ENCODE peak calls at places on chromosomes 13 and 19, in five cellular contexts. One of them, this sample, is unnamed.

GRCh38 chr13:44147222-44147621 is 226.4 kb upstream of the SERP2 start:
- DNase-seq in GM12891: no peak
- DNase-seq in breast epithelium: no peak
- DNase-seq in suprapubic skin: no peak
- DNase-seq in K562: no peak
- DNase-seq in this sample: no peak

GRCh38 chr13:21330126-21330861 is 128.8 kb downstream of the ZDHHC20 start:
- DNase-seq in GM12891: peak
- DNase-seq in breast epithelium: no peak
- DNase-seq in suprapubic skin: no peak
- DNase-seq in K562: no peak
- DNase-seq in this sample: no peak

GRCh38 chr13:80400164-80400767 is 59.3 kb upstream of the SPRY2 start:
- DNase-seq in GM12891: no peak
- DNase-seq in breast epithelium: no peak
- DNase-seq in suprapubic skin: no peak
- DNase-seq in K562: no peak
- DNase-seq in this sample: no peak

GRCh38 chr19:18419699-18420460 is 682 bp downstream of the SSBP4 start:
- DNase-seq in GM12891: no peak
- DNase-seq in breast epithelium: no peak
- DNase-seq in suprapubic skin: no peak
- DNase-seq in K562: peak
- DNase-seq in this sample: no peak

GRCh38 chr19:720691-721160 is 12.0 kb downstream of the PALM start:
- DNase-seq in GM12891: no peak
- DNase-seq in breast epithelium: no peak
- DNase-seq in suprapubic skin: no peak
- DNase-seq in K562: no peak
- DNase-seq in this sample: no peak

GRCh38 chr19:28595722-28596121 is 617.2 kb downstream of the UQCRFS1 start:
- DNase-seq in GM12891: no peak
- DNase-seq in breast epithelium: no peak
- DNase-seq in suprapubic skin: no peak
- DNase-seq in K562: no peak
- DNase-seq in this sample: no peak

GRCh38 chr19:4589579-4590410 is 30.3 kb upstream of the SEMA6B start:
- DNase-seq in GM12891: no peak
- DNase-seq in breast epithelium: no peak
- DNase-seq in suprapubic skin: no peak
- DNase-seq in K562: peak
- DNase-seq in this sample: no peak

GRCh38 chr19:18440421-18440877 is 2.5 kb upstream of the ISYNA1 start:
- DNase-seq in GM12891: peak
- DNase-seq in breast epithelium: no peak
- DNase-seq in suprapubic skin: no peak
- DNase-seq in K562: no peak
- DNase-seq in this sample: no peak

GRCh38 chr13:30153871-30154426 is 153.4 kb downstream of the KATNAL1 start:
- DNase-seq in GM12891: no peak
- DNase-seq in breast epithelium: no peak
- DNase-seq in suprapubic skin: peak
- DNase-seq in K562: no peak
- DNase-seq in this sample: peak

GRCh38 chr19:3862826-3863500 is 5.9 kb downstream of the ZFR2 start:
- DNase-seq in GM12891: no peak
- DNase-seq in breast epithelium: no peak
- DNase-seq in suprapubic skin: no peak
- DNase-seq in K562: no peak
- DNase-seq in this sample: no peak

GRCh38 chr13:109699628-109700071 is 86.7 kb downstream of the IRS2 start:
- DNase-seq in GM12891: no peak
- DNase-seq in breast epithelium: no peak
- DNase-seq in suprapubic skin: no peak
- DNase-seq in K562: no peak
- DNase-seq in this sample: no peak

GRCh38 chr13:108925070-108925469 is 295.7 kb downstream of the MYO16 start:
- DNase-seq in GM12891: no peak
- DNase-seq in breast epithelium: no peak
- DNase-seq in suprapubic skin: no peak
- DNase-seq in K562: no peak
- DNase-seq in this sample: no peak

GRCh38 chr19:38899447-38900219 is at the start of the genes NFKBIB and SIRT2:
- DNase-seq in GM12891: peak
- DNase-seq in breast epithelium: peak
- DNase-seq in suprapubic skin: peak
- DNase-seq in K562: peak
- DNase-seq in this sample: peak
- TF ChIP-seq POLR2A in GM12891: peak
- TF ChIP-seq POLR2A in breast epithelium: peak
- TF ChIP-seq POLR2A in suprapubic skin: no peak
- TF ChIP-seq POLR2A in K562: peak
- TF ChIP-seq POLR2A in this sample: peak

GRCh38 chr19:54429545-54430227 is 14.4 kb downstream of the TTYH1 start:
- DNase-seq in GM12891: no peak
- DNase-seq in breast epithelium: no peak
- DNase-seq in suprapubic skin: no peak
- DNase-seq in K562: no peak
- DNase-seq in this sample: no peak
- TF ChIP-seq POLR2AphosphoS5 in GM12891: no peak
- TF ChIP-seq POLR2AphosphoS5 in breast epithelium: no peak
- TF ChIP-seq POLR2AphosphoS5 in suprapubic skin: no peak
- TF ChIP-seq POLR2AphosphoS5 in K562: no peak
- TF ChIP-seq POLR2AphosphoS5 in this sample: no peak

GRCh38 chr19:43634877-43635560 is 4.6 kb downstream of the CADM4 start:
- DNase-seq in GM12891: no peak
- DNase-seq in breast epithelium: no peak
- DNase-seq in suprapubic skin: no peak
- DNase-seq in K562: peak
- DNase-seq in this sample: no peak
- TF ChIP-seq POLR2A in GM12891: no peak
- TF ChIP-seq POLR2A in breast epithelium: no peak
- TF ChIP-seq POLR2A in suprapubic skin: no peak
- TF ChIP-seq POLR2A in K562: no peak
- TF ChIP-seq POLR2A in this sample: no peak

DNA sequence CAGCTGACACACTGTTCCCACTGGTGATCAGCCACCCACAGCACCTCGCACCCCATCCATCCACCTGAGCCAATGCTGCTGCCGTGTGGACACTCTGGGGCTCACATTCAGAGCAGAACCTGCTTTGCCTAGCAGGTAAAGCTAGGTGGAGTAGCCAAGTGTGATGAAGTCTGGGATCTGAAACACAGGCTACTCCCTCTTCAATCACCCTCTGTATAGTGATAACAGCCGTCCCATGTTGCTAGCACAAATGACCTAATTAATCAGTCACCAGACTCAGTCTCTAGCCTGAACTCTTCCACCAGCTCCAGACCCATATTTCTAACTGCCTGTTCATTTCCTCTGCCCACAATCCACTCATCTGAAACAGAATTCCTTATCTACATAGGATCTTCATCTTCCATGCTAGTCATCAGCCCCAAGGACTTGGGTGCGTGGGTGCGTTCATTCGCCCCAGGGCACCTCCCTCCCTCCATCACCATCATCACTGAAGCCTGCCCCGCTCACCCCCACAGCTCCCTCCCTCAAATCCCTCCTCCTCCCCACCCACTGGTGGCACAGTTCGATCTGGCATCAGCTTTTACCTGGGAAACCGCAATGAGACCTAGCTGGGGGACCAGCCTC is 19.8 kb downstream of the STK24 start:
- DNase-seq in GM12891: no peak
- DNase-seq in breast epithelium: no peak
- DNase-seq in suprapubic skin: no peak
- DNase-seq in K562: no peak
- DNase-seq in this sample: peak
- TF ChIP-seq POLR2AphosphoS5 in GM12891: no peak
- TF ChIP-seq POLR2AphosphoS5 in breast epithelium: no peak
- TF ChIP-seq POLR2AphosphoS5 in suprapubic skin: no peak
- TF ChIP-seq POLR2AphosphoS5 in K562: no peak
- TF ChIP-seq POLR2AphosphoS5 in this sample: no peak